ENCODE peak calls at places on chromosomes 2 and 18, in eight cellular contexts. N is choroid plexus epithelial cell, E is cardiac muscle cell, P is GM12865, G is BJ, S is mesothelial cell of epicardium, J is PC-3, Z is AG04449. F is an unnamed sample.
A peak's percentile ranks its signal among the peaks of the same experiment; 100 is the strongest.

GRCh38 chr18:45976581-45977373 is 9.6 kb upstream of the EPG5 start:
- DNase-seq in N (no peak), E (peak; percentile 48), P (no peak), G (no peak), S (no peak), J (no peak), Z (no peak), F (no peak)

GRCh38 chr2:290090-290722 is 2.3 kb upstream of the ALKAL2 start:
- DNase-seq in N (peak; percentile 89), E (peak; percentile 83), P (peak; percentile 35), G (no peak), S (peak; percentile 74), J (peak; percentile 80), Z (peak; percentile 5), F (no peak)

GRCh38 chr2:200396726-200397348 is 90.3 kb downstream of the SPATS2L start:
- DNase-seq in N (peak; percentile 63), E (peak; percentile 64), P (no peak), G (no peak), S (no peak), J (peak; percentile 45), Z (no peak), F (no peak)

GRCh38 chr2:229221641-229222040 is 49.4 kb downstream of the PID1 start:
- DNase-seq in N (no peak), E (no peak), P (no peak), G (no peak), S (no peak), J (no peak), Z (no peak), F (no peak)

GRCh38 chr2:196404276-196404675 is 232.9 kb upstream of the STK17B start:
- DNase-seq in N (peak; percentile 17), E (no peak), P (no peak), G (no peak), S (no peak), J (no peak), Z (no peak), F (no peak)

GRCh38 chr2:145012214-145012670 is 492.3 kb upstream of the ZEB2 start:
- DNase-seq in N (peak; percentile 35), E (peak; percentile 62), P (no peak), G (no peak), S (no peak), J (peak; percentile 92), Z (no peak), F (no peak)

GRCh38 chr2:86225581-86225980 is 26.3 kb downstream of the MRPL35 start:
- DNase-seq in N (no peak), E (peak; percentile 21), P (peak; percentile 83), G (no peak), S (no peak), J (no peak), Z (no peak), F (peak; percentile 74)

GRCh38 chr2:99187011-99187410 is 6.0 kb downstream of the MRPL30 start:
- DNase-seq in N (no peak), E (no peak), P (no peak), G (no peak), S (no peak), J (no peak), Z (no peak), F (no peak)

GRCh38 chr2:190470256-190470826 is 62.2 kb downstream of the MFSD6 start:
- DNase-seq in N (no peak), E (peak; percentile 2), P (no peak), G (no peak), S (no peak), J (no peak), Z (no peak), F (no peak)

GRCh38 chr2:96767135-96767871 is 6.6 kb downstream of the CNNM4 start:
- DNase-seq in N (no peak), E (no peak), P (no peak), G (no peak), S (no peak), J (no peak), Z (no peak), F (no peak)

GRCh38 chr2:241150660-241151530 is 628 bp downstream of the PPP1R7 start:
- DNase-seq in N (no peak), E (peak; percentile 3), P (no peak), G (no peak), S (no peak), J (no peak), Z (no peak), F (no peak)

GRCh38 chr2:64685430-64685829 is 31.7 kb upstream of the SERTAD2 start:
- DNase-seq in N (peak; percentile 60), E (peak; percentile 67), P (no peak), G (no peak), S (no peak), J (peak; percentile 50), Z (no peak), F (no peak)

GRCh38 chr18:13532406-13533075 is 193.8 kb downstream of the FAM210A start:
- DNase-seq in N (no peak), E (no peak), P (no peak), G (no peak), S (no peak), J (no peak), Z (no peak), F (no peak)

GRCh38 chr2:144367030-144367429 is 152.9 kb downstream of the ZEB2 start:
- DNase-seq in N (no peak), E (no peak), P (no peak), G (no peak), S (no peak), J (no peak), Z (no peak), F (no peak)

GRCh38 chr2:200752332-200752731 is 59.4 kb upstream of the BZW1 start:
- DNase-seq in N (no peak), E (no peak), P (no peak), G (no peak), S (no peak), J (no peak), Z (no peak), F (no peak)

GRCh38 chr2:51219468-51219867 is 187.5 kb upstream of the NRXN1 start:
- DNase-seq in N (peak; percentile 69), E (peak; percentile 71), P (no peak), G (no peak), S (no peak), J (peak; percentile 40), Z (no peak), F (no peak)

GRCh38 chr18:9366126-9366714 is 31.6 kb downstream of the TWSG1 start:
- DNase-seq in N (peak; percentile 60), E (peak; percentile 60), P (no peak), G (no peak), S (no peak), J (peak; percentile 90), Z (no peak), F (no peak)
- TF ChIP-seq CTCF in N (peak; percentile 61), E (peak; percentile 36), P (no peak), G (peak; percentile 47), S (no peak), J (peak; percentile 79), Z (peak; percentile 34), F (no peak)

GRCh38 chr18:9831046-9831722 is 54.6 kb upstream of the TXNDC2 start:
- DNase-seq in N (no peak), E (no peak), P (no peak), G (no peak), S (no peak), J (no peak), Z (no peak), F (no peak)
- TF ChIP-seq CTCF in N (peak; percentile 40), E (peak; percentile 42), P (peak; percentile 2), G (no peak), S (no peak), J (peak; percentile 31), Z (no peak), F (no peak)

DNA sequence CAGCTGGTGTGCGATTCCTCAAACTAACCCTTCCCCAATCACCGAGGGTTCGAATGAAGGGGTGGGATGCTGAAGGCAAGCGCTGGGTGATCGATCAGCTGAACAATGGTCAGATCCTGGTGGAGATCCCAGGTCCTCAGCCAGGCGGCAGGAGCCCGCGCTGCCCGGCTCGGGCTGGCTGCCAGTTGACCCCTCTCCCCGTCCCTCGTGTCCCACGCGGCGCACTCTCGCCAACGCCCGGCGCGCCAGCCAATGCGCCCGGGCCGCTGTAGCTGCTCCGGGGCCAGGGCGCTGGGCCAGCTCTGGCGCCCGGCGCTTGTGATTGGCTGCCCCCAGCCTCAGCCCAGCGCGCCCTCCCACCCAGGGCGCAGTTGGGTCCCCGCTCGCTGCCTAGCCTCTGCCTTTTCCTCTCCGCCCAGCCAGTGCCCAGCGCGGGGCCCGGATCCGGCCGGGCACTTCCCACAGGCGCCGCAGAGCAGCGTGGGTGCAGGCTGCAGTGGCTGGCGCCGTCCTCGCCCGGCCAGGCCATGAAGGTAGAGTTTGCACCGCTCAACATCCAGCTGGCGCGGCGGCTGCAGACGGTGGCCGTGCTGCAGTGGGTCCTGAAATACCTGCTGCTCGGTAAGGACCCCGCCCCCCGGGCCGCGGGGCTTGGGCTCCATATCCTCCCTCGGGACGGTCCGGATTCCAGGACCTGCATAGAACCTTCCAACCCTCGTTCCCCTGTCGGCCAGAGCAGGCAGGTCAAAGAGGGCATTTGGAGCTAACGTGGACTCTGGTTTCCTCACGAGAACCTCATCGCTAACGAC is at the start of gene MOGAT1:
- DNase-seq in N (no peak), E (peak; percentile 35), P (no peak), G (no peak), S (peak; percentile 57), J (no peak), Z (no peak), F (no peak)
- TF ChIP-seq CTCF in N (no peak), E (no peak), P (no peak), G (no peak), S (no peak), J (no peak), Z (no peak), F (no peak)

GRCh38 chr2:10124538-10125045 is 2.1 kb downstream of the RRM2 start:
- DNase-seq in N (peak; percentile 89), E (peak; percentile 85), P (peak; percentile 82), G (no peak), S (no peak), J (peak; percentile 78), Z (peak; percentile 26), F (no peak)
- TF ChIP-seq CTCF in N (peak; percentile 68), E (peak; percentile 60), P (peak; percentile 55), G (peak; percentile 56), S (peak; percentile 77), J (peak; percentile 73), Z (peak; percentile 24), F (peak; percentile 80)

GRCh38 chr2:238596571-238597551 is 170.1 kb downstream of the ASB1 start:
- DNase-seq in N (peak; percentile 93), E (peak; percentile 94), P (no peak), G (peak; percentile 86), S (no peak), J (peak; percentile 94), Z (peak; percentile 46), F (no peak)
- TF ChIP-seq CTCF in N (no peak), E (no peak), P (no peak), G (no peak), S (no peak), J (no peak), Z (no peak), F (no peak)

F was measured in CD14-positive monocyte.